ENCODE peak calls at places on chromosomes 1 and 21, in six cellular contexts. Q, O, T, S, I and V are unnamed samples.
A peak's percentile ranks its signal among the peaks of the same experiment; 100 is the strongest.

GRCh38 chr1:82485591-82486369 is 685.0 kb downstream of the ADGRL2 start:
- DNase-seq in O (no peak), S (peak; percentile 16), T (no peak), Q (peak; percentile 34), I (no peak), V (no peak)

GRCh38 chr1:153749408-153750005 is 21.7 kb downstream of the INTS3 start:
- DNase-seq in S (peak; percentile 87), T (peak; percentile 95), O (peak; percentile 45), I (peak; percentile 80), Q (peak; percentile 89), V (peak; percentile 90)

GRCh38 chr21:34579411-34579810 is 35.5 kb downstream of the RCAN1 start:
- DNase-seq in Q (no peak), T (no peak), S (no peak), I (peak; percentile 86), O (no peak), V (no peak)

GRCh38 chr1:26278835-26279597 is 870 bp upstream of the SH3BGRL3 start:
- DNase-seq in T (no peak), S (peak; percentile 55), I (peak; percentile 75), O (no peak), Q (peak; percentile 64), V (peak; percentile 43)

GRCh38 chr1:204074274-204075115 is 1.6 kb downstream of the SOX13 start:
- DNase-seq in T (peak; percentile 81), S (peak; percentile 78), Q (peak; percentile 84), O (no peak), I (peak; percentile 52), V (peak; percentile 89)

GRCh38 chr1:7541629-7542028 is 229.5 kb upstream of the VAMP3 start:
- DNase-seq in O (no peak), S (no peak), Q (peak; percentile 20), T (peak; percentile 15), I (peak; percentile 94), V (no peak)

GRCh38 chr1:56068908-56069307 is 510.5 kb downstream of the PLPP3 start:
- DNase-seq in Q (no peak), S (no peak), O (no peak), I (peak; percentile 68), T (no peak), V (no peak)

GRCh38 chr1:167687919-167688519 is 33.8 kb upstream of the MPZL1 start:
- DNase-seq in Q (peak; percentile 72), S (peak; percentile 83), I (peak; percentile 78), T (no peak), O (peak; percentile 72), V (peak; percentile 65)

GRCh38 chr1:182764029-182764768 is 25.4 kb upstream of the NPL start:
- DNase-seq in I (no peak), O (no peak), T (no peak), S (no peak), Q (no peak), V (no peak)

GRCh38 chr1:27979151-27979858 is 19.5 kb downstream of the XKR8 start:
- DNase-seq in O (peak; percentile 35), S (no peak), I (peak; percentile 81), Q (no peak), T (no peak), V (no peak)

GRCh38 chr1:245263701-245264100 is 108.9 kb downstream of the KIF26B start:
- DNase-seq in T (no peak), O (no peak), S (no peak), Q (no peak), I (no peak), V (no peak)

GRCh38 chr1:214074477-214074876 is 86.7 kb downstream of the PROX1 start:
- DNase-seq in T (no peak), O (no peak), I (no peak), Q (no peak), S (no peak), V (no peak)

GRCh38 chr1:44677201-44677520 is 2.6 kb downstream of the ARMH1 start:
- DNase-seq in O (no peak), T (no peak), S (no peak), Q (no peak), I (peak; percentile 53), V (no peak)

GRCh38 chr1:12327566-12327965 is 97.7 kb downstream of the VPS13D start:
- DNase-seq in T (no peak), S (peak; percentile 77), I (no peak), O (no peak), Q (no peak), V (no peak)

GRCh38 chr1:107682467-107682866 is 282.5 kb downstream of the VAV3 start:
- DNase-seq in Q (no peak), T (no peak), O (no peak), S (no peak), I (no peak), V (no peak)

GRCh38 chr21:28016571-28016970 is 976.1 kb downstream of the LTN1 start:
- DNase-seq in T (no peak), S (no peak), I (peak; percentile 4), Q (no peak), O (no peak), V (no peak)

GRCh38 chr1:46547481-46548383 is 3.7 kb downstream of the KNCN start:
- DNase-seq in Q (peak; percentile 22), T (peak; percentile 71), O (peak; percentile 65), S (no peak), I (peak; percentile 62), V (no peak)

GRCh38 chr21:30249936-30250335 is 32.8 kb downstream of the KRTAP24-1 start:
- DNase-seq in S (no peak), I (no peak), T (no peak), Q (no peak), O (no peak), V (no peak)

DNA sequence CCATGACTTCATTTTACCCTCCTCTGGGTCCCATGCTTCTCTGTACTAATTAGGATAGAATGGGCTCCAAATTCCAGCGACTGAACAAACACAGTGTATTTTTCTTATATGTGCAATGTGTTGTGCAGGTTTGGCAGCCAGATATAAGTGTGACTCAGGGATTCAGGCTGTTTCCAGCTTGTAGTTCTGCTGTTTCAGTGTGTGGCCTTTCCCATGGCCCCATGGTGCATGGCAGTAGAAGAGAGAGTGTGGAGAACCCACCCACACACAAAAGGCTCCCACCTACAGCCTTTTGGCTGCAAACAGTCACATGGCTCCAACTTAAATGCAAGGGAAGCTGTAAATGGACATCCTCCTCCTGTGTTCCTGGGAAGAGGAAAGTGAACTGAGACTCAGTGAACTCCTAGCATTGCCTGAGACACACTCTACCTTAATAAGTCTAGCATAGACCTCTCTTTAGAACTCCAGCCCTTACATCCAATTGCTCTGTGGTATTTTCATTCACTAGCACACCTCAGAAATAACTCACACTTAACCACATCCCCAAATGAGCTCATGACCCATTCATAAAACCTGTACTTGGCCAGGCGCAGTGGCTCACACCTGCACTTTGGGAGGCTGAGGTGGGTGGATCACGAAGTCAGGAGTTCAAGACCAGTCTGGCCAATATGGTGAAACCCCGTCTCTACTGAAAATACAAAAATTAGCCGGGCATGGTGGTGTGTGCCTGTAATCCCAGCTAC is 58.7 kb downstream of the KIAA0040 start:
- DNase-seq in S (no peak), O (no peak), Q (no peak), I (no peak), T (no peak), V (no peak)
- TF ChIP-seq CTCF in S (no peak), O (no peak), Q (no peak), I (no peak), T (no peak), V (no peak)

GRCh38 chr1:151540982-151541377 is 871 bp downstream of the TUFT1 start:
- DNase-seq in T (peak; percentile 75), S (peak; percentile 44), Q (no peak), I (no peak), O (no peak), V (no peak)

GRCh38 chr1:151539321-151540020 is 638 bp upstream of the TUFT1 start:
- DNase-seq in I (peak; percentile 96), S (peak; percentile 95), Q (peak; percentile 84), T (peak; percentile 91), O (peak; percentile 95), V (peak; percentile 81)

GRCh38 chr1:151545542-151545941 is 5.4 kb downstream of the TUFT1 start:
- DNase-seq in Q (no peak), I (no peak), T (no peak), S (no peak), O (no peak), V (no peak)

GRCh38 chr1:151540021-151540981 is at the start of gene TUFT1:
- DNase-seq in T (peak; percentile 98), Q (peak; percentile 94), O (peak; percentile 85), I (peak; percentile 89), S (peak; percentile 99), V (peak; percentile 94)

GRCh38 chr1:151542710-151543129 is 2.6 kb downstream of the TUFT1 start:
- DNase-seq in Q (no peak), T (no peak), S (no peak), O (no peak), I (peak; percentile 86), V (peak; percentile 23)
- H3K36me3 ChIP-seq in Q (no peaks in the 10 kb centered on the region), T (no peaks in the 10 kb centered on the region), S (no peaks in the 10 kb centered on the region), O (peaks cover 2% of the 10 kb centered on the region), I (no peaks in the 10 kb centered on the region), V (no peaks in the 10 kb centered on the region)

DNA sequence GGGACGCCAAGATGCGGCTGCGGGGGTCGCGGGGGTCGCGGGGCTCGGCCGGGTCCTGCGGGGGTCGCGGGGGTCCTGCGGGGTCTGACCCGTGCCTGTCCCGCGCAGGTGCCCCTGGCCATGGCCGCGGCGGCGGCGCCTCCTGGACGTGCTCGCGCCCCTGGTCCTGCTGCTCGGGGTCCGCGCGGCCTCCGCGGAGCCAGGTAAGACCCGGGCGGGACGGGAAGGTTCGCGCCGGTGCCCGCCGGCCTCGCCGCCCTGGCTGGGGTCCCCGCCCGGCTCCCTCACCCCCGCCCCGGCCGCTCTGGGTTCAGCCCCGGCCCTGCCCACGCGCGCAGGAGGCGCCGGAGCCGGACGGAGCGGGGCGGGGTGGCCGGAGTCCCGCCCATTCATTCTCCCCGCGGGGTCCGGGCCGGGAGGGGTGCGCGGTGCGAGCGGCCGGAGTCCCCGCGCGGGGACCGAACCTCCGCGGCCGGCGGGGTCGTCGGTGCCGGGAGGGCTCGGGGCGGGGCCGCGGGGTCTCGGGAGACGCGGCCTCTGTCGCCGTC is 380 bp downstream of the COL18A1 start:
- DNase-seq in S (peak; percentile 41), I (peak; percentile 34), T (peak; percentile 75), Q (peak; percentile 74), O (no peak), V (no peak)
- TF ChIP-seq POLR2A in S (no peak), I (peak; percentile 32), T (no peak), Q (no peak), O (no peak), V (peak; percentile 40)

DNA sequence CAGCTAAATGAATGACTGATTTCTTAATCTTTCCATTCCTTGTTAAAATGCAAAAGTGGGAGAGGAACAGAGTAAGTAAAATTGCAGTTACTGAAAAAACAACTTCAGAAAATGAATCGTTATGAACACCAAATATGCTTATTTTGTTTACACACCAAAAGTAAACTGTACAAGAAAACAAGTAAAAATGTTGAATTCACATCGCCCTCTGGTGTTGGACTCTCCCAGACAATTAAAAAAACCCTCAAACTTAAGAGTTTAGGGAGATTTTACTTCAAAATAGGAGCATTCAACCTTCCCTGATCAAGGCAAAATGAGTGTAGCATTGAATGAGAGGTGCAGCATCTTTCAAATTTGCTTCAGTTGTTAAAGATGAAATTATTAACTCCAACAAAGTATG is 19.4 kb upstream of the ESRRG start:
- DNase-seq in Q (no peak), I (peak; percentile 30), O (no peak), S (no peak), T (no peak), V (no peak)
- TF ChIP-seq CTCF in Q (peak; percentile 33), I (peak; percentile 53), O (no peak), S (no peak), T (no peak), V (no peak)